ENCODE peak calls at places on chromosomes 2 and 18, in six cellular contexts. U, M, J, K, W and L are unnamed samples.

GRCh38 chr18:40159141-40160017 is 1795.7 kb upstream of the PIK3C3 start:
- DNase-seq in M (peak), J (peak), U (peak), W (peak), K (no peak), L (no peak)

GRCh38 chr2:239433777-239434396 is 33.1 kb upstream of the HDAC4 start:
- DNase-seq in W (peak), M (no peak), U (peak), J (peak), K (no peak), L (no peak)

GRCh38 chr2:102848366-102848839 is 86.6 kb downstream of the TMEM182 start:
- DNase-seq in M (peak), K (peak), U (no peak), J (peak), W (no peak), L (peak)

GRCh38 chr18:39600894-39601293 is 2035.3 kb upstream of the CELF4 start:
- DNase-seq in J (no peak), W (no peak), K (no peak), M (no peak), U (no peak), L (no peak)

GRCh38 chr2:165877565-165878550 is 75.7 kb downstream of the TTC21B start:
- DNase-seq in M (peak), K (no peak), W (peak), J (no peak), U (no peak), L (no peak)

GRCh38 chr2:111930875-111931274 is 32.5 kb downstream of the MERTK start:
- DNase-seq in W (peak), K (no peak), M (peak), J (no peak), U (no peak), L (no peak)

GRCh38 chr18:71899707-71900483 is 644.2 kb downstream of the CBLN2 start:
- DNase-seq in W (no peak), U (no peak), J (no peak), M (no peak), K (no peak), L (no peak)

GRCh38 chr18:9386872-9387271 is 52.3 kb downstream of the TWSG1 start:
- DNase-seq in W (no peak), U (no peak), M (no peak), J (no peak), K (no peak), L (no peak)

GRCh38 chr2:70010222-70011111 is 49.0 kb upstream of the ASPRV1 start:
- DNase-seq in W (no peak), K (no peak), U (no peak), J (no peak), M (no peak), L (no peak)

GRCh38 chr2:160429248-160430000 is 64.2 kb downstream of the RBMS1 start:
- DNase-seq in J (peak), W (no peak), M (peak), U (peak), K (no peak), L (no peak)

GRCh38 chr2:48269126-48269822 is 260.7 kb upstream of the STON1 start:
- DNase-seq in J (no peak), W (no peak), K (no peak), M (no peak), U (no peak), L (no peak)

GRCh38 chr2:48264632-48265031 is 265.3 kb upstream of the STON1 start:
- DNase-seq in K (no peak), W (no peak), J (no peak), M (no peak), U (no peak), L (no peak)

GRCh38 chr2:48268671-48269070 is 261.3 kb upstream of the STON1 start:
- DNase-seq in U (no peak), J (no peak), K (no peak), W (no peak), M (no peak), L (no peak)

GRCh38 chr2:48265169-48266013 is 264.6 kb upstream of the STON1 start:
- DNase-seq in J (no peak), U (no peak), K (no peak), W (no peak), M (no peak), L (no peak)

DNA sequence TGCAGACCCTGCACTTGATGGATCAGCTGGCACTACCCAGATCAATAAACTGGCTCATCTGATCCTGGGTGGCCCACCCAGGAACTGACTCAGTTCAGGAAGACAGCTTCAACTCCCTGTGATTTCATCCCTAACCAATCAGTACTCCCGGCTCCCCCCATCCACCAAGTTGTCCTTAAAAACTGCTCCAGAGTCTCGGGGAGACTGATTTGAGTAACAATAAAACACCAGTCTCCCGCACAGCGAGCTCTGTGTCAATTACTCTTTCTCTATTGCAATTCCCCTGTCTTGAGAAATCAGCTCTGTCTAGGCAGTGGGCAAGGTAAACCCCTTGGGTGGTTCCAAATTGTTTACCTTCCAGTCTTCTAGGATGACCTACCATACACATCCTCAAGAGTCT is 263.3 kb upstream of the STON1 start:
- DNase-seq in J (no peak), K (no peak), U (no peak), M (no peak), W (no peak), L (no peak)
- H3K4me3 ChIP-seq in J (no peak), K (no peak), U (no peak), M (no peak), W (no peak), L (no peak)

DNA sequence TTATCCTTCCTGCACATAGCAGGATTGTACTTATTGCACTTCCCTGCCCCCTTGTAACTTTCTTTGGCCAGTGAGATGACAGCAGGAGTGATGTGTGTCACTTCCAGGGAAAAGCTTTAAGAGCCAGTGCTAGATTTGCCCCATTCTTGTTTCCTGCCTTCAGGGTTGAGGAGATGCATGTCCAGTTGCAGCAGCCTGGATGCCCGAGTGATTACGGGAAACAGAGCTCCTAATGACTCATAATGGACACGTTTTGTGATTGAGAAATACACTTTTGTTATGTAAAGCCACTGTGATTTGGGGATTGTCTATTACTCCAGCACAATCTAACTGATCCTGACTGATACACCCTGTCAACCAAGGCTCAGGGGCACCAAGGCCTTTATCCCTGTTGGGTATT is 5.0 kb upstream of the TET3 start:
- DNase-seq in M (peak), J (peak), K (no peak), W (peak), U (no peak), L (peak)
- H3K4me3 ChIP-seq in M (no peak), J (no peak), K (no peak), W (no peak), U (no peak), L (no peak)

GRCh38 chr18:44521673-44522032 is 159.0 kb upstream of the SETBP1 start:
- DNase-seq in U (no peak), W (no peak), K (no peak), J (no peak), M (peak), L (no peak)
- H3K4me3 ChIP-seq in U (no peak), W (no peak), K (no peak), J (no peak), M (no peak), L (no peak)

DNA sequence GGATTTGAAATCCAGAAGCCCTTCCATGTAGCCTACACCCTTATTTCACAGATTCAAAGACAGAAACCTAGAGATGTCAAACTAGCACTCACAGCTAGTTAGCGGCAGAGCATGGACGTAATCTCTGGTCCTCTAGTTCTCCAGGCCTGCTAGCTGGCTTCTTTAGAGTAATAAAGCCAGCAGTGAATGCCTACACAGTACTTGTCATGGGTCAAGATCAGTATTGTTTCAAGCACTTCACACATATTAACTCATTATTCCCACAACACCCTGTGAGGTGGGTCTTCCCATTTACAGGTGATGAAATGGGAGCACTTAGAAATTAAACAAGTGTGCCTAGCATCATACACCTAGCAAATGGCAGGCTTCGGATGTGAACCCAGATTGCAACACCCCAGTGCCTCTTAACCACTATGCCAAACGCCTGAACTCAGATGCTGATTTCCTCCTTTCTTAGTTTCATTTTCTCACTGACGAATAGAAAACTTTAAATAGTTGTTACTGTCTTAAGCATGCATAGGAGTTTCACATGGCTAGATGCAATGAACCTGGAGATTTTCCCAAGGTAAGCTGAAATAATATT is 14.5 kb upstream of the ZBTB14 start:
- DNase-seq in W (no peak), U (no peak), J (no peak), K (no peak), M (no peak), L (no peak)
- H3K4me3 ChIP-seq in W (no peak), U (no peak), J (no peak), K (no peak), M (peak), L (no peak)

DNA sequence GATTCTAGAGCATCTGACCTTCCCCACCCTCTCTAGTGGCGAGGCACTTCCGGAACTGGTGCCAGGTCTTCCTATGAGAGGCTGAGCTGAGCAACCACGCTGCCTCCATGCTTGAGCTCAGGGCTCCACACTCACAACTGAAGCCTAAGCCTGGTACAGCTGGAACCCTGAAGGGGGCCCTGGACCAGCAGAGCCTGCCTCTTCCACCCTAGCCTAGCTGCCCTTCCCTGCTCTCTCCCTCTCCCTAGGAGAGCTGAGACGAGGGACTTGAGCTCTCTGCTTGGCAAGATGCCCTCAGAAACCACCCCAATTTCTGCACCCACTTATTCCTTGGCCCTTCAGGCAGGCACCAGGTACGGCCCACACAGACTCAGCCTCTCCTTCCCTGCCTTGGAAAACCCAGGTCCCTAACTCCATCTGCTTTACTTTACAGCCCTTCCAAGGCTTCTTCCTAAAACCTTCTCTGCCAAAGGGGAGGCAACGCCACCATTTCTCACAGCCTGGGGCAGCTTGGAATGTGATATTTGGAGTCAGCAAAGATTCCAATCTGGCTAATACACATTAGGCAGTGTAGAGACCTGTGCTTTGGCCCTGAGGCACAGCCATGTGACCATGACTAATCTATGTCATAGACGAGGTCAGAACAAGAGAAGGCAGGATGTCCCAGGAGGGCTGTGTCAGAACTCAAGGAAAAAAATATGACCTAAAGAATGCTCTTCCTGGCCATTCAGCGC is 18.8 kb downstream of the COX7A2L start:
- DNase-seq in K (peak), W (peak), U (peak), J (no peak), M (peak), L (no peak)
- H3K4me3 ChIP-seq in K (no peak), W (no peak), U (no peak), J (no peak), M (peak), L (no peak)

DNA sequence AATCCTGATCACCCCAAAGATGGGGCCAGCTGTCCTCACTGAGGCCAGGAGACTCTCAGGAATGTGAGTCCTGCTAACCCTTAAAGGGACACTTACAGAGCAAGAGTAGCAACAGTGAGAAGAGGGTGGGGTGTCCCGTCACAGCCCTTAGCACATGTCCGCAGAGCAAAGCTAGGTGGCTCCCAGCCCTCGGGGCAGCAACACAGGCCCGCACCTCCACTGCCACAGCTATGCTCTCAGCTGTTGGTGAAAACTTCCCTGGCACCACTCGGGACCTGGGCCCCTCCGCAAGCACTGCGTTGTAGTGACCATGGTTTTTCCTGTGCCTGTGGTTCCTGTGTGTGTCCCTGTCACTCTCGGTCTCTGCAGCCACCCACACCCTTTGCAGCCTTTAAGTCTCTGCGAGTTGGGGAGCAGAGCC is 76.4 kb upstream of the UXS1 start:
- DNase-seq in W (no peak), J (no peak), K (no peak), U (no peak), M (no peak), L (no peak)
- H3K4me3 ChIP-seq in W (no peak), J (peak), K (peak), U (peak), M (no peak), L (no peak)

GRCh38 chr2:43230981-43231827 is 4.8 kb upstream of the ZFP36L2 start:
- DNase-seq in W (no peak), J (no peak), M (no peak), U (no peak), K (no peak), L (no peak)

GRCh38 chr2:43228341-43228751 is 1.9 kb upstream of the ZFP36L2 start:
- DNase-seq in W (no peak), K (no peak), U (no peak), M (peak), J (no peak), L (no peak)

GRCh38 chr2:43228782-43229659 is 2.6 kb upstream of the ZFP36L2 start:
- DNase-seq in U (no peak), K (no peak), W (no peak), M (peak), J (no peak), L (no peak)

GRCh38 chr2:43227830-43228280 is 1.4 kb upstream of the ZFP36L2 start:
- DNase-seq in K (no peak), M (no peak), J (no peak), W (no peak), U (no peak), L (no peak)

GRCh38 chr2:43230481-43230880 is 4.1 kb upstream of the ZFP36L2 start:
- DNase-seq in U (no peak), M (no peak), W (no peak), J (no peak), K (no peak), L (no peak)
- H3K4me3 ChIP-seq in U (no peak), M (no peak), W (no peak), J (no peak), K (no peak), L (no peak)